ENCODE peak calls at places on chromosome 18, in six cellular contexts. U is endodermal cell, N is vagina, Q is RWPE1, K is H9, T is A549. E is an unnamed sample.

GRCh38 chr18:79694895-79695213 is 15.3 kb downstream of the CTDP1 start:
- DNase-seq in Q (no peak), U (no peak), N (no peak), T (no peak), K (no peak), E (no peak)

GRCh38 chr18:35572644-35573043 is 8.9 kb upstream of the GALNT1 start:
- DNase-seq in T (no peak), K (no peak), U (no peak), N (no peak), Q (no peak), E (no peak)

GRCh38 chr18:3008546-3008945 is 4.4 kb downstream of the LPIN2 start:
- DNase-seq in Q (no peak), N (no peak), K (no peak), T (no peak), U (no peak), E (no peak)

GRCh38 chr18:77096936-77097886 is 35.4 kb downstream of the MBP start:
- DNase-seq in Q (no peak), T (no peak), U (peak; percentile 86), K (peak; percentile 82), N (no peak), E (no peak)

GRCh38 chr18:7577706-7578105 is 10.6 kb downstream of the PTPRM start:
- DNase-seq in Q (no peak), K (peak; percentile 86), U (peak; percentile 96), N (no peak), T (no peak), E (no peak)

GRCh38 chr18:8834837-8835236 is 129.5 kb downstream of the MTCL1 start:
- DNase-seq in U (no peak), N (no peak), Q (no peak), T (no peak), K (no peak), E (no peak)

GRCh38 chr18:63930774-63931354 is 18.2 kb upstream of the HMSD start:
- DNase-seq in T (no peak), U (no peak), K (no peak), Q (no peak), N (no peak), E (no peak)

GRCh38 chr18:70334264-70334663 is 45.4 kb downstream of the SOCS6 start:
- DNase-seq in K (no peak), N (no peak), T (no peak), Q (no peak), U (no peak), E (no peak)

GRCh38 chr18:43115076-43116035 is at the start of gene RIT2:
- DNase-seq in K (no peak), Q (no peak), U (no peak), N (no peak), T (no peak), E (no peak)

GRCh38 chr18:35525795-35526475 is 28.2 kb upstream of the INO80C start:
- DNase-seq in Q (no peak), T (no peak), N (no peak), K (no peak), U (peak; percentile 65), E (no peak)

GRCh38 chr18:10234912-10235439 is 219.5 kb upstream of the APCDD1 start:
- DNase-seq in U (no peak), N (no peak), Q (peak; percentile 50), K (no peak), T (no peak), E (no peak)

GRCh38 chr18:7415081-7415894 is 151.8 kb upstream of the PTPRM start:
- DNase-seq in Q (peak; percentile 3), N (no peak), T (no peak), U (peak; percentile 72), K (no peak), E (no peak)

GRCh38 chr18:11175266-11175947 is 26.0 kb upstream of the PIEZO2 start:
- DNase-seq in T (no peak), K (no peak), N (no peak), U (no peak), Q (no peak), E (no peak)

GRCh38 chr18:53551868-53552426 is 672.5 kb downstream of the MBD2 start:
- DNase-seq in Q (no peak), U (no peak), K (no peak), T (no peak), N (no peak), E (no peak)

GRCh38 chr18:78672862-78673446 is 306.7 kb upstream of the SALL3 start:
- DNase-seq in N (no peak), T (no peak), U (no peak), Q (no peak), K (no peak), E (no peak)

GRCh38 chr18:74040459-74041332 is 106.9 kb downstream of the FBXO15 start:
- DNase-seq in K (peak; percentile 82), T (peak; percentile 46), Q (no peak), U (peak; percentile 92), N (no peak), E (peak; percentile 65)

GRCh38 chr18:78814321-78814720 is 165.3 kb upstream of the SALL3 start:
- DNase-seq in Q (no peak), K (peak; percentile 46), T (no peak), N (no peak), U (no peak), E (no peak)

GRCh38 chr18:76518543-76519155 is 23.6 kb upstream of the ZNF516 start:
- DNase-seq in U (peak; percentile 85), N (no peak), K (peak; percentile 73), T (no peak), Q (no peak), E (no peak)

GRCh38 chr18:9722691-9723090 is 14.6 kb downstream of the RAB31 start:
- DNase-seq in T (no peak), K (no peak), Q (no peak), N (no peak), U (peak; percentile 83), E (no peak)

GRCh38 chr18:3269241-3269640 is 7.3 kb downstream of the MYL12B start:
- DNase-seq in K (no peak), U (no peak), Q (no peak), N (no peak), T (no peak), E (no peak)

GRCh38 chr18:10417679-10418078 is 36.8 kb upstream of the APCDD1 start:
- DNase-seq in Q (no peak), K (no peak), N (no peak), U (no peak), T (no peak), E (no peak)

GRCh38 chr18:79625195-79625923 is 54.2 kb upstream of the CTDP1 start:
- DNase-seq in U (no peak), Q (no peak), N (no peak), T (no peak), K (no peak), E (peak; percentile 75)

GRCh38 chr18:6747646-6748045 is 18.1 kb downstream of the ARHGAP28 start:
- DNase-seq in K (no peak), N (no peak), Q (peak; percentile 34), T (no peak), U (no peak), E (no peak)

GRCh38 chr18:72376256-72376655 is 167.9 kb downstream of the CBLN2 start:
- DNase-seq in N (no peak), Q (no peak), T (no peak), K (no peak), U (no peak), E (no peak)

GRCh38 chr18:74264303-74265020 is 27.3 kb downstream of the CYB5A start:
- DNase-seq in N (no peak), Q (no peak), T (no peak), U (no peak), K (no peak), E (peak; percentile 57)

GRCh38 chr18:5868218-5868904 is 27.0 kb downstream of the TMEM200C start:
- DNase-seq in U (peak; percentile 92), N (no peak), K (peak; percentile 78), T (peak; percentile 13), Q (peak; percentile 30), E (peak; percentile 61)

GRCh38 chr18:28039078-28039477 is 137.9 kb downstream of the CDH2 start:
- DNase-seq in K (no peak), U (no peak), N (no peak), T (no peak), Q (peak; percentile 22), E (no peak)

GRCh38 chr18:47113796-47114540 is 36.3 kb downstream of the HDHD2 start:
- DNase-seq in K (no peak), U (peak; percentile 52), T (no peak), Q (no peak), N (no peak), E (no peak)

GRCh38 chr18:5518899-5519371 is 24.9 kb downstream of the EPB41L3 start:
- DNase-seq in T (no peak), Q (no peak), U (no peak), N (no peak), K (no peak), E (no peak)

GRCh38 chr18:44973282-44973681 is 292.6 kb downstream of the SETBP1 start:
- DNase-seq in N (no peak), T (no peak), Q (no peak), K (no peak), U (peak; percentile 67), E (no peak)
- TF ChIP-seq CTCF in N (no peak), T (no peak), Q (no peak), K (peak; percentile 58), U (peak; percentile 64), E (peak; percentile 14)

DNA sequence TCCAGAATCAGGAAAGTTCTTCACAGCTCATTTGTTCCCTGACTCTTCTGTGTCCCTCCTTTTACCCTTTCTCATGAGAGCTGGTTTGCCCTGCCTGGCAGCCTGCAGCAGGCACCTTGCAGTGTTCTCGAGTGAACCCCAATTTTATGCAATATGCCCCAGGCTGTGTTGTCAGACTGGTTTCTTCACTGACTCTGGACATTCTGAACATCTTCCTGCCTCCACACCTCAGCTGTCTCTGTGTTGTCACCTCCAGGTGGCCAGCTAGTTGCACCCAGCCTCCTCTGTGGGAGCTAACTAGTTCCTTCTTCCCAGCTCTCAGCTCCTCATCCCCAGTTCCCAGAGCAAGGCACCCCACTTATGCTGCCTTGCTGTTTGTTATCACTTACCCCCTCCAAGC is 5.5 kb downstream of the SETBP1 start:
- DNase-seq in T (no peak), N (no peak), U (no peak), K (no peak), Q (no peak), E (no peak)
- TF ChIP-seq CTCF in T (no peak), N (no peak), U (no peak), K (no peak), Q (no peak), E (no peak)

GRCh38 chr18:39648616-39649015 is 2083.0 kb upstream of the CELF4 start:
- DNase-seq in U (no peak), T (no peak), Q (no peak), N (no peak), K (no peak), E (no peak)
- TF ChIP-seq CTCF in U (no peak), T (no peak), Q (no peak), N (no peak), K (no peak), E (no peak)

GRCh38 chr18:59197636-59198035 is 22.3 kb upstream of the GRP start:
- DNase-seq in K (no peak), T (no peak), N (no peak), Q (no peak), U (no peak), E (no peak)

GRCh38 chr18:59198215-59198614 is 21.7 kb upstream of the GRP start:
- DNase-seq in U (no peak), N (no peak), K (no peak), Q (no peak), T (no peak), E (no peak)

GRCh38 chr18:59196161-59196560 is 23.8 kb upstream of the GRP start:
- DNase-seq in K (no peak), Q (no peak), N (no peak), U (no peak), T (no peak), E (no peak)

GRCh38 chr18:59202258-59202820 is 17.6 kb upstream of the GRP start:
- DNase-seq in Q (no peak), K (no peak), T (no peak), N (no peak), U (no peak), E (no peak)

GRCh38 chr18:59200787-59201186 is 19.2 kb upstream of the GRP start:
- DNase-seq in K (no peak), Q (no peak), U (peak; percentile 55), T (no peak), N (no peak), E (no peak)
- TF ChIP-seq CTCF in K (peak; percentile 42), Q (no peak), U (peak; percentile 68), T (no peak), N (no peak), E (no peak)

E was measured in GM20000.